ENCODE peak calls at places on chromosomes 4 and X, in eight cellular contexts. Y is Panc1, P is HCT116, V is HL-60, W is SK-N-SH, N is HepG2, H is K562, T is GM12878. D is an unnamed sample.

GRCh38 chr4:21476753-21477152 is 471.8 kb downstream of the KCNIP4 start:
- DNase-seq in Y (no peak), P (no peak), V (no peak), W (no peak), N (peak), H (no peak), T (no peak), D (peak)

GRCh38 chrX:146238173-146238572 is 420.5 kb downstream of the SLITRK2 start:
- DNase-seq in Y (no peak), P (no peak), V (no peak), W (no peak), N (no peak), H (no peak), T (no peak), D (no peak)

GRCh38 chr4:39576268-39576667 is 49.0 kb upstream of the UGDH start:
- DNase-seq in Y (no peak), P (no peak), V (no peak), W (no peak), N (no peak), H (no peak), T (no peak), D (no peak)

GRCh38 chr4:1009647-1010521 is 1.5 kb upstream of the FGFRL1 start:
- DNase-seq in Y (no peak), P (no peak), V (peak), W (peak), N (no peak), H (peak), T (no peak), D (peak)

GRCh38 chr4:6869944-6870343 is 39.7 kb upstream of the TBC1D14 start:
- DNase-seq in Y (no peak), P (no peak), V (no peak), W (no peak), N (no peak), H (peak), T (no peak), D (no peak)

GRCh38 chr4:26362745-26363439 is 42.1 kb downstream of the RBPJ start:
- DNase-seq in Y (no peak), P (no peak), V (no peak), W (no peak), N (no peak), H (no peak), T (no peak), D (no peak)

GRCh38 chrX:70664726-70665125 is 220.1 kb downstream of the DLG3 start:
- DNase-seq in Y (no peak), P (peak), V (no peak), W (peak), N (peak), H (no peak), T (no peak), D (peak)

GRCh38 chr4:80255374-80256095 is 10.9 kb upstream of the FGF5 start:
- DNase-seq in Y (no peak), P (no peak), V (no peak), W (no peak), N (no peak), H (no peak), T (no peak), D (no peak)

GRCh38 chrX:45762699-45763647 is 562.3 kb upstream of the DIPK2B start:
- DNase-seq in Y (no peak), P (no peak), V (no peak), W (no peak), N (no peak), H (no peak), T (peak), D (no peak)

GRCh38 chr4:189177130-189177529 is 763.5 kb upstream of the FRG1 start:
- DNase-seq in Y (no peak), P (peak), V (no peak), W (no peak), N (no peak), H (no peak), T (no peak), D (no peak)

GRCh38 chr4:4386736-4387392 is at the start of gene NSG1:
- DNase-seq in Y (no peak), P (no peak), V (no peak), W (no peak), N (no peak), H (peak), T (no peak), D (peak)

GRCh38 chrX:101429934-101430333 is 21.9 kb downstream of the HNRNPH2 start:
- DNase-seq in Y (no peak), P (no peak), V (no peak), W (no peak), N (no peak), H (no peak), T (no peak), D (no peak)

GRCh38 chr4:6909970-6910339 is 329 bp downstream of the TBC1D14 start:
- DNase-seq in Y (no peak), P (no peak), V (peak), W (no peak), N (no peak), H (no peak), T (no peak), D (peak)

GRCh38 chrX:110108381-110108796 is 105.5 kb downstream of the TMEM164 start:
- DNase-seq in Y (no peak), P (no peak), V (peak), W (no peak), N (no peak), H (no peak), T (no peak), D (no peak)

GRCh38 chr4:57442834-57443291 is 332.7 kb upstream of the IGFBP7 start:
- DNase-seq in Y (peak), P (no peak), V (peak), W (peak), N (peak), H (peak), T (no peak), D (peak)

GRCh38 chrX:2913118-2913517 is 16.0 kb downstream of the ARSD start:
- DNase-seq in Y (no peak), P (no peak), V (no peak), W (no peak), N (no peak), H (peak), T (no peak), D (no peak)

GRCh38 chrX:153928846-153929245 is 2.8 kb upstream of the ARHGAP4 start:
- DNase-seq in Y (no peak), P (no peak), V (no peak), W (no peak), N (no peak), H (no peak), T (no peak), D (no peak)

DNA sequence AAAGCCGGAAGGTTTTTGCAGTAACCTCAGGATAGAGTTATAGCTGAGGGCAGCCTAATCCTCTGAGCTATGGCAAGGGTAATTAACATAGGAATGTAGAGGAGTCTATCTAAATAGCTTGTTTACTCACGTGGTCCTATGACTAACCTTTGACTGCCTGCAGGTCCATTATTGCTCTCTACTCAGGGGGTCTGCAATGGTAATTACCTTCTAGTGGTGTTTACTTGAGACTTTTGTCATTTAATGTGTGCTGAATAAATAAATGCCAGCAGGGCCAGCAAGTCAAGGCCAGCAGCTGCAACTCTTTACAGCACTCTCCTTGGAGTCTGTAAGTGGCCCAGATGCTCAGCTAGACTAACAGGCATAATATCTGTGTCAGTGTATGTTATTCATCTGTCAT is 212.7 kb upstream of the FMR1 start:
- DNase-seq in Y (no peak), P (no peak), V (no peak), W (no peak), N (no peak), H (no peak), T (no peak), D (peak)
- TF ChIP-seq POLR2AphosphoS5 in Y (no peak), P (no peak), V (no peak), W (no peak), N (no peak), H (no peak), T (no peak), D (peak)

GRCh38 chr4:93772858-93773257 is 55.7 kb upstream of the ATOH1 start:
- DNase-seq in Y (no peak), P (no peak), V (no peak), W (no peak), N (no peak), H (no peak), T (no peak), D (no peak)

GRCh38 chr4:93767917-93768316 is 60.6 kb upstream of the ATOH1 start:
- DNase-seq in Y (no peak), P (no peak), V (no peak), W (no peak), N (no peak), H (no peak), T (no peak), D (no peak)

GRCh38 chr4:93775551-93775950 is 53.0 kb upstream of the ATOH1 start:
- DNase-seq in Y (no peak), P (no peak), V (no peak), W (no peak), N (no peak), H (no peak), T (no peak), D (no peak)

GRCh38 chr4:93770201-93770600 is 58.4 kb upstream of the ATOH1 start:
- DNase-seq in Y (no peak), P (no peak), V (no peak), W (no peak), N (no peak), H (no peak), T (no peak), D (no peak)

GRCh38 chr4:93771640-93772411 is 56.7 kb upstream of the ATOH1 start:
- DNase-seq in Y (no peak), P (no peak), V (no peak), W (peak), N (no peak), H (no peak), T (no peak), D (no peak)
- TF ChIP-seq REST in Y (no peak), P (no peak), V (no peak), W (no peak), N (no peak), H (no peak), T (no peak), D (no peak)

GRCh38 chr4:145097331-145097820 is 620 bp downstream of the ANAPC10 start:
- DNase-seq in Y (no peak), P (no peak), V (no peak), W (no peak), N (no peak), H (no peak), T (no peak), D (no peak)

GRCh38 chr4:145099653-145100052 is 1.5 kb downstream of the ABCE1 start:
- DNase-seq in Y (no peak), P (no peak), V (no peak), W (no peak), N (peak), H (no peak), T (no peak), D (no peak)

GRCh38 chr4:145101091-145101490 is 3.0 kb downstream of the ABCE1 start:
- DNase-seq in Y (no peak), P (no peak), V (no peak), W (no peak), N (no peak), H (no peak), T (no peak), D (no peak)

GRCh38 chr4:145098675-145099037 is 545 bp downstream of the ABCE1 start:
- DNase-seq in Y (peak), P (peak), V (peak), W (peak), N (peak), H (no peak), T (no peak), D (no peak)

GRCh38 chr4:145097821-145098674 is at the start of the genes ABCE1 and ANAPC10:
- DNase-seq in Y (peak), P (peak), V (peak), W (peak), N (peak), H (peak), T (peak), D (peak)
- TF ChIP-seq POLR2AphosphoS5 in Y (peak), P (peak), V (peak), W (peak), N (peak), H (peak), T (peak), D (peak)

GRCh38 chr4:73752424-73752823 is 12.1 kb downstream of the CXCL8 start:
- DNase-seq in Y (no peak), P (no peak), V (no peak), W (no peak), N (no peak), H (no peak), T (no peak), D (no peak)

GRCh38 chr4:73751166-73751565 is 10.8 kb downstream of the CXCL8 start:
- DNase-seq in Y (no peak), P (no peak), V (no peak), W (no peak), N (no peak), H (no peak), T (peak), D (no peak)

GRCh38 chr4:73753215-73753614 is 12.8 kb downstream of the CXCL8 start:
- DNase-seq in Y (no peak), P (no peak), V (no peak), W (no peak), N (no peak), H (no peak), T (no peak), D (no peak)

GRCh38 chr4:73750730-73751129 is 10.4 kb downstream of the CXCL8 start:
- DNase-seq in Y (no peak), P (no peak), V (no peak), W (no peak), N (no peak), H (no peak), T (no peak), D (no peak)

GRCh38 chr4:73751830-73752229 is 11.5 kb downstream of the CXCL8 start:
- DNase-seq in Y (no peak), P (no peak), V (no peak), W (no peak), N (no peak), H (no peak), T (no peak), D (no peak)
- TF ChIP-seq REST in Y (no peak), P (no peak), V (no peak), W (no peak), N (no peak), H (no peak), T (no peak), D (no peak)

GRCh38 chrX:24799565-24799964 is 105.8 kb downstream of the POLA1 start:
- DNase-seq in Y (no peak), P (no peak), V (no peak), W (no peak), N (no peak), H (no peak), T (no peak), D (no peak)

DNA sequence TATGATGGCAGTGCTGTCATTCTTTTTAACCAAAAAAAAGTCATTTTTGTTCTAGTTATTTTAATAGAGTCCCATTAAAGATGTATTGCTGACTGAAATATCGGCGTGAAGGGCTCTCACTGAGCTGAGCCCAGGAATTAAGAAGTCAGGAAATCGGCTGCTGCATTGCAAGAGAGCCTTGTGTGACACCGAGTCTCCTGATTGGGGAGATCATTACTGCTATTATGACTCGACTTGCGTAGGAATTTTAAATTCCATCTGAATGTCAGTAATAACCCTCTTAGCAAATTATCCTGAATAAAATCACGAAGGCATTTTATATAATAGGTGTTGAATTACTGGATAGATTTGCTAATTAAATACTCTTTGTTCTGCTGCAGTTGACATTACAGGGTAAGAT is 111.5 kb downstream of the POLA1 start:
- DNase-seq in Y (no peak), P (no peak), V (no peak), W (no peak), N (no peak), H (no peak), T (no peak), D (no peak)
- TF ChIP-seq POLR2AphosphoS5 in Y (no peak), P (no peak), V (no peak), W (no peak), N (no peak), H (no peak), T (no peak), D (no peak)

D was measured in GM23338.